ENCODE peak calls at places on chromosomes 6 and 20, in five cellular contexts. H is GM03348, R is NCI-H1436 treated with DMSO at 0.1 percent for 48 hours, U is osteocyte, Z is NCI-H2081 treated with DMSO at 0.1 percent for 48 hours. L is an unnamed sample.

GRCh38 chr20:25064561-25064960 is 6.6 kb upstream of the ACSS1 start:
- DNase-seq in R (no peak), Z (no peak), U (no peak), H (no peak), L (no peak)

GRCh38 chr6:36442083-36442670 is 477 bp downstream of the PXT1 start:
- DNase-seq in Z (no peak), U (peak), R (no peak), H (no peak), L (no peak)

GRCh38 chr6:98834060-98835031 is at the start of gene POU3F2:
- DNase-seq in U (no peak), Z (peak), R (peak), H (peak), L (peak)

GRCh38 chr6:157087974-157088373 is 235.3 kb downstream of the TMEM242 start:
- DNase-seq in U (no peak), R (no peak), Z (no peak), H (no peak), L (no peak)

GRCh38 chr6:123564363-123564762 is 72.4 kb downstream of the TRDN start:
- DNase-seq in Z (peak), U (no peak), R (peak), H (no peak), L (no peak)

GRCh38 chr6:143160008-143160407 is 99.3 kb downstream of the AIG1 start:
- DNase-seq in H (no peak), Z (no peak), U (no peak), R (no peak), L (no peak)

GRCh38 chr20:23265226-23265625 is 85.4 kb upstream of the NXT1 start:
- DNase-seq in Z (no peak), U (peak), H (no peak), R (no peak), L (no peak)

GRCh38 chr20:37943501-37944455 is 40.9 kb downstream of the VSTM2L start:
- DNase-seq in R (no peak), Z (no peak), U (peak), H (no peak), L (no peak)

GRCh38 chr6:106825156-106825555 is 149.4 kb downstream of the CD24 start:
- DNase-seq in U (no peak), R (no peak), H (no peak), Z (no peak), L (no peak)

GRCh38 chr6:73413102-73413501 is 18.5 kb downstream of the DDX43 start:
- DNase-seq in R (no peak), U (no peak), Z (no peak), H (no peak), L (no peak)

GRCh38 chr6:56440551-56440981 is 193.2 kb upstream of the COL21A1 start:
- DNase-seq in R (no peak), U (no peak), H (no peak), Z (no peak), L (no peak)

GRCh38 chr6:12587096-12587495 is 129.5 kb upstream of the PHACTR1 start:
- DNase-seq in Z (no peak), H (no peak), U (no peak), R (no peak), L (no peak)

L was measured in T1000.